ENCODE peak calls at places on chromosomes 11 and 22, in five cellular contexts. B is activated CD8-positive, alpha-beta T cell treated with anti-CD3 and anti-CD28 coated beads, Interleukin-2, amount 10 ng/mL, durations not matched to agents 7 days and 5 days; T is amniotic stem cell; P is astrocyte; M is ascending aorta. A is an unnamed sample.

GRCh38 chr11:31325162-31325561 is 44.4 kb downstream of the DCDC1 start:
- DNase-seq in B (no peak), M (no peak), T (no peak), P (peak), A (peak)

GRCh38 chr11:66290332-66290629 is 1.3 kb upstream of the YIF1A start:
- DNase-seq in B (no peak), M (no peak), T (no peak), P (no peak), A (no peak)

GRCh38 chr22:47775686-47776085 is 1013.2 kb downstream of the TBC1D22A start:
- DNase-seq in B (no peak), T (no peak), M (no peak), P (no peak), A (no peak)

GRCh38 chr11:74449369-74449931 is 17.9 kb downstream of the KCNE3 start:
- DNase-seq in M (peak), B (peak), P (peak), T (peak), A (peak)

GRCh38 chr11:130156108-130157022 is 3.2 kb upstream of the ST14 start:
- DNase-seq in B (no peak), T (no peak), P (no peak), M (no peak), A (peak)

GRCh38 chr22:27347951-27348350 is 453.6 kb downstream of the MN1 start:
- DNase-seq in B (no peak), M (no peak), T (no peak), P (peak), A (no peak)

GRCh38 chr11:119764108-119764874 is 35.3 kb upstream of the NECTIN1 start:
- DNase-seq in B (no peak), T (no peak), P (peak), M (no peak), A (peak)

GRCh38 chr11:87897079-87897478 is 278.2 kb downstream of the RAB38 start:
- DNase-seq in P (no peak), T (no peak), M (no peak), B (no peak), A (no peak)

GRCh38 chr22:23274146-23274526 is 93.8 kb downstream of the BCR start:
- DNase-seq in T (no peak), M (no peak), P (no peak), B (no peak), A (no peak)

GRCh38 chr11:96614846-96615245 is 225.0 kb downstream of the JRKL start:
- DNase-seq in M (no peak), P (no peak), B (no peak), T (no peak), A (no peak)

GRCh38 chr22:49352361-49353169 is 475.1 kb downstream of the BRD1 start:
- DNase-seq in T (no peak), M (peak), P (no peak), B (no peak), A (no peak)

GRCh38 chr11:26704249-26704648 is 17.6 kb downstream of the SLC5A12 start:
- DNase-seq in B (no peak), T (no peak), P (peak), M (no peak), A (peak)

GRCh38 chr11:34866375-34866774 is 49.8 kb downstream of the APIP start:
- DNase-seq in B (no peak), P (no peak), M (no peak), T (no peak), A (no peak)

GRCh38 chr11:96342131-96342970 is 644 bp downstream of the MAML2 start:
- DNase-seq in B (no peak), M (no peak), T (no peak), P (peak), A (no peak)

GRCh38 chr11:8621147-8621546 is 27.1 kb upstream of the STK33 start:
- DNase-seq in T (no peak), M (no peak), B (no peak), P (no peak), A (no peak)

GRCh38 chr11:128341767-128342318 is 245.5 kb downstream of the ETS1 start:
- DNase-seq in B (peak), P (no peak), T (no peak), M (no peak), A (no peak)

GRCh38 chr11:67409261-67409666 is 5.4 kb downstream of the TBC1D10C start:
- DNase-seq in B (peak), M (no peak), T (no peak), P (no peak), A (no peak)

GRCh38 chr11:124322356-124322755 is 2.4 kb upstream of the OR8D2 start:
- DNase-seq in B (no peak), M (no peak), P (no peak), T (no peak), A (no peak)

GRCh38 chr11:96055706-96056387 is 131.9 kb upstream of the MTMR2 start:
- DNase-seq in P (peak), B (no peak), M (no peak), T (no peak), A (peak)

GRCh38 chr22:19064354-19065054 is 57.7 kb downstream of the DGCR2 start:
- DNase-seq in M (no peak), P (no peak), T (no peak), B (no peak), A (no peak)

GRCh38 chr11:96869207-96869606 is 479.4 kb downstream of the JRKL start:
- DNase-seq in B (no peak), P (no peak), M (no peak), T (no peak), A (peak)

GRCh38 chr11:59437770-59438169 is 1.5 kb downstream of the OR5A1 start:
- DNase-seq in P (no peak), M (no peak), T (no peak), B (no peak), A (no peak)

GRCh38 chr11:116981216-116981887 is 116.9 kb downstream of the SIK3 start:
- DNase-seq in M (no peak), T (no peak), P (no peak), B (no peak), A (no peak)

GRCh38 chr11:92376146-92376599 is 151.6 kb downstream of the FAT3 start:
- DNase-seq in B (no peak), M (no peak), P (peak), T (no peak), A (no peak)

GRCh38 chr22:48490513-48491411 is 1336.9 kb downstream of the BRD1 start:
- DNase-seq in B (no peak), M (peak), P (no peak), T (no peak), A (no peak)

GRCh38 chr22:36874731-36875130 is 13.9 kb downstream of the NCF4 start:
- DNase-seq in B (no peak), M (no peak), T (no peak), P (no peak), A (no peak)

GRCh38 chr11:64659417-64660144 is 63.4 kb downstream of the NRXN2 start:
- DNase-seq in T (peak), B (no peak), M (peak), P (peak), A (peak)

GRCh38 chr11:83265331-83265730 is 20.8 kb downstream of the CCDC90B start:
- DNase-seq in T (no peak), P (no peak), M (no peak), B (no peak), A (no peak)

GRCh38 chr22:26466196-26466595 is 17.4 kb downstream of the HPS4 start:
- DNase-seq in B (no peak), M (no peak), T (no peak), P (no peak), A (no peak)